ENCODE peak calls at places on chromosomes 16 and 17, in four cellular contexts. One of them, this sample, is unnamed.

GRCh38 chr16:81786868-81787267 is 7.8 kb downstream of the PLCG2 start:
- DNase-seq in WTC11: no peak
- DNase-seq in A549: no peak
- DNase-seq in HepG2: no peak
- DNase-seq in this sample: no peak

GRCh38 chr17:42407289-42407836 is 15.7 kb downstream of the CAVIN1 start:
- DNase-seq in HepG2: peak
- DNase-seq in A549: peak
- DNase-seq in WTC11: peak
- DNase-seq in this sample: peak

GRCh38 chr17:12070561-12070960 is 49.9 kb downstream of the MAP2K4 start:
- DNase-seq in HepG2: no peak
- DNase-seq in A549: no peak
- DNase-seq in WTC11: no peak
- DNase-seq in this sample: no peak

GRCh38 chr16:29993191-29993902 is 2.1 kb downstream of the HIRIP3 start:
- DNase-seq in HepG2: no peak
- DNase-seq in WTC11: no peak
- DNase-seq in A549: no peak
- DNase-seq in this sample: no peak

GRCh38 chr17:33952425-33952824 is 302.7 kb upstream of the CCL2 start:
- DNase-seq in A549: no peak
- DNase-seq in WTC11: no peak
- DNase-seq in HepG2: no peak
- DNase-seq in this sample: no peak

GRCh38 chr17:40864661-40865380 is 2.2 kb downstream of the KRT12 start:
- DNase-seq in HepG2: peak
- DNase-seq in A549: no peak
- DNase-seq in WTC11: no peak
- DNase-seq in this sample: no peak

GRCh38 chr16:58284021-58284420 is 10.8 kb downstream of the PRSS54 start:
- DNase-seq in WTC11: no peak
- DNase-seq in HepG2: no peak
- DNase-seq in A549: no peak
- DNase-seq in this sample: no peak

GRCh38 chr16:51532551-51532950 is 381.5 kb upstream of the SALL1 start:
- DNase-seq in WTC11: no peak
- DNase-seq in A549: no peak
- DNase-seq in HepG2: no peak
- DNase-seq in this sample: no peak

GRCh38 chr17:76623271-76624146 is 20.0 kb downstream of the ST6GALNAC1 start:
- DNase-seq in WTC11: peak
- DNase-seq in HepG2: peak
- DNase-seq in A549: peak
- DNase-seq in this sample: peak

GRCh38 chr16:79593074-79593531 is 7.4 kb downstream of the MAF start:
- DNase-seq in HepG2: no peak
- DNase-seq in WTC11: no peak
- DNase-seq in A549: no peak
- DNase-seq in this sample: no peak

GRCh38 chr17:2138318-2138717 is 83.4 kb downstream of the HIC1 start:
- DNase-seq in WTC11: no peak
- DNase-seq in HepG2: no peak
- DNase-seq in A549: no peak
- DNase-seq in this sample: peak

GRCh38 chr16:49344401-49344800 is 29.2 kb upstream of the C16orf78 start:
- DNase-seq in WTC11: no peak
- DNase-seq in A549: no peak
- DNase-seq in HepG2: no peak
- DNase-seq in this sample: no peak

GRCh38 chr16:88784074-88784855 is 755 bp downstream of the PIEZO1 start:
- DNase-seq in WTC11: peak
- DNase-seq in A549: peak
- DNase-seq in HepG2: peak
- DNase-seq in this sample: peak

GRCh38 chr16:68707341-68708152 is 29.5 kb upstream of the CDH1 start:
- DNase-seq in A549: peak
- DNase-seq in WTC11: peak
- DNase-seq in HepG2: peak
- DNase-seq in this sample: peak

GRCh38 chr16:48607056-48607825 is 2.7 kb downstream of the N4BP1 start:
- DNase-seq in HepG2: no peak
- DNase-seq in WTC11: no peak
- DNase-seq in A549: no peak
- DNase-seq in this sample: no peak

GRCh38 chr16:56370836-56371235 is 54.5 kb downstream of the AMFR start:
- DNase-seq in WTC11: no peak
- DNase-seq in HepG2: no peak
- DNase-seq in A549: no peak
- DNase-seq in this sample: no peak

GRCh38 chr17:27499451-27500265 is 43.4 kb downstream of the KSR1 start:
- DNase-seq in A549: no peak
- DNase-seq in WTC11: no peak
- DNase-seq in HepG2: no peak
- DNase-seq in this sample: no peak

GRCh38 chr16:84308120-84308519 is 13.4 kb downstream of the WFDC1 start:
- DNase-seq in WTC11: peak
- DNase-seq in A549: peak
- DNase-seq in HepG2: peak
- DNase-seq in this sample: peak

GRCh38 chr16:23869052-23869451 is 33.3 kb downstream of the PRKCB start:
- DNase-seq in A549: no peak
- DNase-seq in WTC11: no peak
- DNase-seq in HepG2: no peak
- DNase-seq in this sample: no peak

GRCh38 chr17:2238432-2239169 is 65.0 kb downstream of the SMG6 start:
- DNase-seq in WTC11: no peak
- DNase-seq in A549: no peak
- DNase-seq in HepG2: no peak
- DNase-seq in this sample: no peak

GRCh38 chr16:89039756-89040155 is 53.9 kb upstream of the ACSF3 start:
- DNase-seq in A549: no peak
- DNase-seq in HepG2: no peak
- DNase-seq in WTC11: no peak
- DNase-seq in this sample: no peak

GRCh38 chr16:397135-397661 is at the start of gene NME4:
- DNase-seq in HepG2: no peak
- DNase-seq in WTC11: peak
- DNase-seq in A549: no peak
- DNase-seq in this sample: peak

GRCh38 chr16:89001117-89002027 is 24.4 kb upstream of the CBFA2T3 start:
- DNase-seq in HepG2: no peak
- DNase-seq in A549: no peak
- DNase-seq in WTC11: peak
- DNase-seq in this sample: no peak

GRCh38 chr16:2874584-2875362 is 8.2 kb upstream of the FLYWCH2 start:
- DNase-seq in WTC11: peak
- DNase-seq in A549: peak
- DNase-seq in HepG2: peak
- DNase-seq in this sample: peak

GRCh38 chr17:74759941-74760340 is 11.5 kb downstream of the NHERF1 start:
- DNase-seq in WTC11: peak
- DNase-seq in A549: no peak
- DNase-seq in HepG2: no peak
- DNase-seq in this sample: no peak

GRCh38 chr17:57459286-57459915 is 203.1 kb downstream of the MSI2 start:
- DNase-seq in HepG2: peak
- DNase-seq in A549: peak
- DNase-seq in WTC11: no peak
- DNase-seq in this sample: peak

GRCh38 chr17:48261297-48261880 is 153.8 kb downstream of the SNX11 start:
- DNase-seq in WTC11: peak
- DNase-seq in A549: peak
- DNase-seq in HepG2: peak
- DNase-seq in this sample: peak

GRCh38 chr16:82368041-82368440 is 198.0 kb upstream of the MPHOSPH6 start:
- DNase-seq in A549: peak
- DNase-seq in WTC11: peak
- DNase-seq in HepG2: peak
- DNase-seq in this sample: peak

GRCh38 chr16:15961060-15961511 is 11.7 kb downstream of the ABCC1 start:
- DNase-seq in WTC11: no peak
- DNase-seq in A549: no peak
- DNase-seq in HepG2: no peak
- DNase-seq in this sample: no peak

GRCh38 chr16:65429504-65430149 is 307.8 kb upstream of the CDH11 start:
- DNase-seq in A549: no peak
- DNase-seq in HepG2: no peak
- DNase-seq in WTC11: no peak
- DNase-seq in this sample: no peak

GRCh38 chr17:49344914-49345313 is 17.1 kb downstream of the ZNF652 start:
- DNase-seq in A549: no peak
- DNase-seq in HepG2: no peak
- DNase-seq in WTC11: no peak
- DNase-seq in this sample: no peak

GRCh38 chr17:49342575-49342936 is 19.5 kb downstream of the ZNF652 start:
- DNase-seq in HepG2: no peak
- DNase-seq in WTC11: no peak
- DNase-seq in A549: no peak
- DNase-seq in this sample: no peak

GRCh38 chr17:49339359-49339758 is 22.7 kb downstream of the ZNF652 start:
- DNase-seq in A549: no peak
- DNase-seq in HepG2: no peak
- DNase-seq in WTC11: no peak
- DNase-seq in this sample: no peak

GRCh38 chr17:49341356-49341755 is 20.7 kb downstream of the ZNF652 start:
- DNase-seq in WTC11: no peak
- DNase-seq in HepG2: no peak
- DNase-seq in A549: no peak
- DNase-seq in this sample: no peak

DNA sequence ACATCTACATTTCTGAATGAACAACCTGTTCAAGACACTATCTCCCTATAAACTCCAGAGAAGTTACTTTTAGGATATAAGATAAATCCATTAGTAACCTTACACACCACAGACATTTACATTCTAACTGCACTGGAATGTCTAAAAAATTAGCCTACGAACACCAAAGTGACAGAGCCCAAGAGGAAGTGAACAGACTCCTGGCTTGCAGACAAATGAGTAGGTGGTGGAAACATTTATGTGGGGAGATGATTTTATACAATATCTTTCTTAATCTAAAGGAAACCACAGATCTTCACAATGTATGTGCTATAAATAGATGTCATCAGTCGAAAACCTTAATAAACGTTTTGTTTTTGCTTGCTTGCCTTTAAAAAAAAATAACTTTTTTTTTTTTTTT is 18.8 kb downstream of the ZNF652 start:
- DNase-seq in HepG2: no peak
- DNase-seq in A549: no peak
- DNase-seq in WTC11: no peak
- DNase-seq in this sample: no peak
- TF ChIP-seq HMGXB4 in HepG2: no peak
- TF ChIP-seq HMGXB4 in A549: no peak
- TF ChIP-seq HMGXB4 in WTC11: no peak
- TF ChIP-seq HMGXB4 in this sample: no peak

GRCh38 chr17:5837055-5837491 is 233.1 kb upstream of the WSCD1 start:
- DNase-seq in HepG2: peak
- DNase-seq in WTC11: no peak
- DNase-seq in A549: peak
- DNase-seq in this sample: no peak
- TF ChIP-seq HMGXB4 in HepG2: no peak
- TF ChIP-seq HMGXB4 in WTC11: no peak
- TF ChIP-seq HMGXB4 in A549: no peak
- TF ChIP-seq HMGXB4 in this sample: no peak

GRCh38 chr16:66958857-66959644 is 2.0 kb upstream of the CES3 start:
- DNase-seq in HepG2: no peak
- DNase-seq in A549: no peak
- DNase-seq in WTC11: no peak
- DNase-seq in this sample: no peak

GRCh38 chr16:66959645-66960177 is 1.4 kb upstream of the CES3 start:
- DNase-seq in WTC11: no peak
- DNase-seq in A549: no peak
- DNase-seq in HepG2: no peak
- DNase-seq in this sample: no peak

GRCh38 chr16:66960270-66960669 is 796 bp upstream of the CES3 start:
- DNase-seq in HepG2: no peak
- DNase-seq in WTC11: no peak
- DNase-seq in A549: no peak
- DNase-seq in this sample: no peak

GRCh38 chr16:66964049-66964448 is 3.0 kb downstream of the CES3 start:
- DNase-seq in WTC11: no peak
- DNase-seq in A549: no peak
- DNase-seq in HepG2: no peak
- DNase-seq in this sample: no peak

GRCh38 chr16:66961065-66961744 is at the start of gene CES3:
- DNase-seq in A549: peak
- DNase-seq in WTC11: peak
- DNase-seq in HepG2: peak
- DNase-seq in this sample: peak
- TF ChIP-seq HMGXB4 in A549: no peak
- TF ChIP-seq HMGXB4 in WTC11: peak
- TF ChIP-seq HMGXB4 in HepG2: peak
- TF ChIP-seq HMGXB4 in this sample: no peak

GRCh38 chr17:72126575-72127486 is 6.0 kb downstream of the SOX9 start:
- DNase-seq in A549: peak
- DNase-seq in WTC11: no peak
- DNase-seq in HepG2: peak
- DNase-seq in this sample: no peak
- TF ChIP-seq HMGXB4 in A549: no peak
- TF ChIP-seq HMGXB4 in WTC11: no peak
- TF ChIP-seq HMGXB4 in HepG2: no peak
- TF ChIP-seq HMGXB4 in this sample: no peak

GRCh38 chr16:11100239-11100750 is 155.7 kb downstream of the SOCS1 start:
- DNase-seq in A549: no peak
- DNase-seq in HepG2: no peak
- DNase-seq in WTC11: peak
- DNase-seq in this sample: peak
- TF ChIP-seq HMGXB4 in A549: no peak
- TF ChIP-seq HMGXB4 in HepG2: no peak
- TF ChIP-seq HMGXB4 in WTC11: no peak
- TF ChIP-seq HMGXB4 in this sample: no peak

GRCh38 chr16:1536601-1537000 is 3.1 kb downstream of the TMEM204 start:
- DNase-seq in HepG2: no peak
- DNase-seq in WTC11: no peak
- DNase-seq in A549: no peak
- DNase-seq in this sample: no peak

GRCh38 chr16:1535391-1536291 is 2.2 kb downstream of the TMEM204 start:
- DNase-seq in A549: no peak
- DNase-seq in HepG2: no peak
- DNase-seq in WTC11: no peak
- DNase-seq in this sample: no peak

GRCh38 chr16:1538804-1539520 is 5.5 kb downstream of the TMEM204 start:
- DNase-seq in A549: no peak
- DNase-seq in WTC11: peak
- DNase-seq in HepG2: no peak
- DNase-seq in this sample: no peak

GRCh38 chr16:1537763-1538289 is 4.4 kb downstream of the TMEM204 start:
- DNase-seq in A549: no peak
- DNase-seq in WTC11: no peak
- DNase-seq in HepG2: no peak
- DNase-seq in this sample: no peak

GRCh38 chr16:1537138-1537577 is 3.7 kb downstream of the TMEM204 start:
- DNase-seq in HepG2: no peak
- DNase-seq in A549: no peak
- DNase-seq in WTC11: no peak
- DNase-seq in this sample: no peak
- TF ChIP-seq HMGXB4 in HepG2: no peak
- TF ChIP-seq HMGXB4 in A549: no peak
- TF ChIP-seq HMGXB4 in WTC11: no peak
- TF ChIP-seq HMGXB4 in this sample: no peak